ENCODE peak calls at places on chromosomes 1 and 21, in seven cellular contexts. Q is heart right ventricle, S is transverse colon, A is A549, N is DND-41, O is IMR-90, T is adrenal gland. C is an unnamed sample.

GRCh38 chr1:14003552-14003951 is 303.6 kb downstream of the PRDM2 start:
- DNase-seq in Q (no peak), S (no peak), A (no peak), N (no peak), O (no peak), T (no peak), C (no peak)

GRCh38 chr1:16980473-16981268 is at the start of gene MFAP2:
- DNase-seq in Q (no peak), S (no peak), A (no peak), N (no peak), O (no peak), T (no peak), C (peak)

GRCh38 chr1:9086060-9086459 is 16.6 kb upstream of the SLC2A5 start:
- DNase-seq in Q (no peak), S (no peak), A (no peak), N (no peak), O (no peak), T (no peak), C (peak)

GRCh38 chr1:81337226-81337625 is 463.5 kb upstream of the ADGRL2 start:
- DNase-seq in Q (no peak), S (no peak), A (no peak), N (no peak), O (no peak), T (no peak), C (no peak)

GRCh38 chr1:219465247-219466093 is 147.4 kb downstream of the ZC3H11B start:
- DNase-seq in Q (no peak), S (no peak), A (no peak), N (no peak), O (peak), T (no peak), C (no peak)

GRCh38 chr1:167791281-167792209 is 69.8 kb downstream of the MPZL1 start:
- DNase-seq in Q (peak), S (peak), A (no peak), N (no peak), O (peak), T (peak), C (peak)

GRCh38 chr21:26385721-26386120 is 187.4 kb downstream of the CYYR1 start:
- DNase-seq in Q (no peak), S (no peak), A (no peak), N (no peak), O (no peak), T (no peak), C (no peak)

GRCh38 chr21:46211786-46212720 is 16.5 kb downstream of the LSS start:
- DNase-seq in Q (no peak), S (no peak), A (no peak), N (no peak), O (no peak), T (peak), C (no peak)

DNA sequence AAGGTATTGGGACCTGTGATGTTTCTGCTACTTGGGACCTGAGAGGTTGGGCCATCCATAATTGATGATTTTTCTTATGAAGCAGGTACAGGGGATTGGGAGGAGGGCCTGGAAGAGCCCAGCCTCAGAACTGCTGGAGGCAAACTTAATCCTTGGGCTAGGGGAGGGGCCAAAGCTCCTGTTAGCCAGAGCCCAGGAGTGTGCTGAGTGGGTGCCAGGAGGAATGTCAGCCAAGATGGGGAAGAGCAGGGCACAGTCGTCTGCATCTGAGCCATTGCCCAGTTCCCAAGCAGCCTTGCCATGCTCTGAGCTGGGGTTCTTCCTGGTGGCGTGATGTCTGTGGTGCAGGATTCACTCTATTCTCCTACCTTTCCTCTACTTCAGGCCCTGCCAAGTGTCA is 5.8 kb downstream of the MAPKAPK2 start:
- DNase-seq in Q (peak), S (no peak), A (no peak), N (no peak), O (no peak), T (peak), C (no peak)
- H3K27ac ChIP-seq in Q (peak), S (no peak), A (no peak), N (no peak), O (no peak), T (no peak), C (peak)

GRCh38 chr1:53463961-53464899 is 5.0 kb downstream of the DMRTB1 start:
- DNase-seq in Q (no peak), S (no peak), A (no peak), N (no peak), O (no peak), T (no peak), C (no peak)
- H3K4me3 ChIP-seq in Q (no peak), S (no peak), A (no peak), N (no peak), O (no peak), T (no peak), C (no peak)

DNA sequence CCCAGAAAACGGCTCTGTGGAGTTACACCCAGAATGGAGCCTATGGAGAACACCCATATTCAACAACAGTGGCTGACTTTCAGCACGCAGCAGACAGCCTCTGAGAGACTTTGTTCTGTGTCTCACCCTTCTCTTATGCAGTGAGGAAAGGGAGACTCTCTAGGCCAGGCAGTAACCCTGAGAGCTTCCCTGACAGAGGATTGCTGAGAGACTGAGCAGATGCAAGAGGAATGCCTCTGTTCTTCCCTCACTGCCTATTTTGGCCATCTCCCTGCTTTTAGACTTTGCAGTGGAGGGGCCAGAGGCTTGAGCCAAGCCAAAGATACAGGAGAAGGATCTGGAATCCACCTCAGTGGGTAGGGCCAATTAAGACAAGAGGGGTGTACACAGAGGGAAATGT is 41.8 kb upstream of the SLC16A1 start:
- DNase-seq in Q (peak), S (no peak), A (no peak), N (no peak), O (peak), T (no peak), C (peak)
- H3K27ac ChIP-seq in Q (peak), S (peak), A (no peak), N (no peak), O (no peak), T (no peak), C (peak)

GRCh38 chr1:207826557-207827487 is 75.0 kb downstream of the CD46 start:
- DNase-seq in Q (no peak), S (peak), A (peak), N (no peak), O (no peak), T (no peak), C (no peak)
- H3K4me3 ChIP-seq in Q (peak), S (no peak), A (peak), N (no peak), O (no peak), T (no peak), C (no peak)

GRCh38 chr21:36310016-36310415 is 10.0 kb upstream of the MORC3 start:
- DNase-seq in Q (no peak), S (no peak), A (no peak), N (no peak), O (no peak), T (no peak), C (no peak)

GRCh38 chr21:36306872-36307534 is 13.0 kb upstream of the MORC3 start:
- DNase-seq in Q (no peak), S (no peak), A (no peak), N (no peak), O (no peak), T (no peak), C (no peak)
- H3K27ac ChIP-seq in Q (no peak), S (no peak), A (no peak), N (no peak), O (no peak), T (no peak), C (no peak)

DNA sequence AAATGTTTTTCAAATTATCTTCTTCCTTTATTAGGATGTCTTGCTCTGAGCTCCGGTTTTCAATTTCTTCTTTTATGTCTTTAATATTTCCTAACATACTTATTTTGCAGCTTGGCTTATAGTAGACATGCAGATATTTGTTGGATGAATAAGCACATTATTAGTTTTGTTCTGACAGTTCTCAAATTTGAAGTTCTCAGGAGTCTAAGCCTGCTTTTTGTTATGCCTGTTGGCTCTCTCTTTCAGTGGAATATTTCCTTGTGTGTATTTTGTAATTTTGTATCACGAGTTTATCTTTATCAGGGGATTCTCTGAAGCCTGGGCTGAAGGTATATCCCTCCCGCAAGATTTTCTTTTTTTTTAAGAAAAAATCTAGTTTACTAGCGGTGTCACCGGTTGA is 105.9 kb downstream of the RGL1 start:
- DNase-seq in Q (no peak), S (no peak), A (no peak), N (no peak), O (no peak), T (no peak), C (no peak)
- H3K4me3 ChIP-seq in Q (no peak), S (no peak), A (no peak), N (no peak), O (no peak), T (no peak), C (no peak)

DNA sequence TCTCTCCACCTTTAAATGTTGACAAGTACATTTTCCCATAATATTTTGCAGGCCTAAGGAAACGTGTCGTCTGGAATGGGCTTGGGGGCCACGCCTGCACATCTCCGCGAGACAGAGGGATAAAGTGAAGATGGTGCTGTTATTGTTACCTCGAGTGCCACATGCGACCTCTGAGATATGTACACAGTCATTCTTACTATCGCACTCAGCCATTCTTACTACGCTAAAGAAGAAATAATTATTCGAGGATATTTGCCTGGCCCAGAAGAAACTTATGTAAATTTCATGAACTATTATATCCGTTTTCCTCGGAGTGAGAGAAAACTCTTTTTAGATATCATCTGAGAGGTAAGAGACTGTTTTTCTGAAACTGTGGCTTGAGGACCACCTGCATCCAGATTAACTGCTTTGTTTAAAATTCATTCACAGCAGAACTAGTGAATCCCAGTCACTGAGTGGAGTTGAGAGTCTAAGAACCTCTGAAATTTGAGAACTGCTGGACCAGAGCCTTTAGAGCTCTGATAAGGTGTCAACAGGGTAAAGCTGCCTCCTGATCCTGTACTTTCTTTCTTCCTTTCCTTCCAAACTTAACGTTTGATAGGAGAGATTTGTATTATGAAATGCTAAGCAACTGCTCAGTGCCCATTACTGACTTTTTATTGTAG is 808 bp downstream of the EXO1 start:
- DNase-seq in Q (no peak), S (no peak), A (no peak), N (no peak), O (no peak), T (no peak), C (peak)
- H3K27ac ChIP-seq in Q (no peak), S (no peak), A (peak), N (peak), O (no peak), T (no peak), C (no peak)

DNA sequence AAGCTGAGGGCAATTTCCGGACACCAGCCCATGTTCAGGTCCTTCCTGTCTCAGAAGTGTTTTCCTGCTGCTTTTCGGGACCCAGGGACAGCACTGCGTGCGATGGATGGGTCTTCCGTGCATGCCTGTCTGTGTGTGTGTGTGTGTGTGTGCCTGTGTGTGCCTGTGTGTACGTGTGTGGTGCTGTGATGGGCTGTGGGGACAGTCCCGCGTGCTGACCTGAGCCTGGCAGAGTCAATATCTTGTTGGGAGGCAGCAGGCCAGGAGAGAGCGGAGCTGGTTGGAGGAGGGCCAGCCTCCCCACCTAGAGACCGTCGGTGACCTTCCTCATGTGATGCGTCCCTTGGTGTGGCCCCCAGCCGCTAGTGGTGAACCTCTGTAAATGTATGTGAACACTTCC is 13.7 kb downstream of the SKI start:
- DNase-seq in Q (no peak), S (no peak), A (no peak), N (no peak), O (no peak), T (no peak), C (no peak)
- H3K4me3 ChIP-seq in Q (no peak), S (no peak), A (no peak), N (no peak), O (no peak), T (no peak), C (no peak)

DNA sequence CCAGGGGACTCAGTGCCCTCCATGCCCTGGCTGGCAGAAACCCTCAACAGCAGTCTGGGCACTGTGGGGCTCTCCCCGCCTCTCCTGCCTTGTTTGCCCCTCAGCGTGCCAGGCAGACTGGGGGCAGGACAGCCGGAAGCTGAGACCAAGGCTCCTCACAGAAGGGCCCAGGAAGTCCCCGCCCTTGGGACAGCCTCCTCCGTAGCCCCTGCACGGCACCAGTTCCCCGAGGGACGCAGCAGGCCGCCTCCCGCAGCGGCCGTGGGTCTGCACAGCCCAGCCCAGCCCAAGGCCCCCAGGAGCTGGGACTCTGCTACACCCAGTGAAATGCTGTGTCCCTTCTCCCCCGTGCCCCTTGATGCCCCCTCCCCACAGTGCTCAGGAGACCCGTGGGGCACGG is 2.8 kb upstream of the TAS1R3 start:
- DNase-seq in Q (no peak), S (no peak), A (no peak), N (no peak), O (no peak), T (no peak), C (no peak)
- H3K27ac ChIP-seq in Q (no peak), S (no peak), A (no peak), N (no peak), O (no peak), T (no peak), C (no peak)

C was measured in cardiac muscle cell.